ENCODE peak calls at places on chromosome 9, in nine cellular contexts. Q is ovary, S is K562, C is SK-N-SH, P is A549, H is tibial nerve, G is transverse colon, T is HepG2, U is stomach. A is an unnamed sample. For H3K4me1, the result is how much of the 10 kb centered on the place peaks cover.

GRCh38 chr9:96006961-96007360 is 131.5 kb downstream of the ERCC6L2 start:
- DNase-seq in Q (no peak), S (no peak), C (no peak), P (no peak), H (no peak), G (no peak), T (no peak), U (no peak), A (no peak)

GRCh38 chr9:113446323-113446740 is 17.2 kb upstream of the RGS3 start:
- DNase-seq in Q (no peak), S (peak), C (peak), P (peak), H (no peak), G (no peak), T (peak), U (no peak), A (no peak)

GRCh38 chr9:70677336-70677735 is 262.9 kb upstream of the KLF9 start:
- DNase-seq in Q (no peak), S (no peak), C (no peak), P (no peak), H (no peak), G (no peak), T (no peak), U (no peak), A (no peak)

GRCh38 chr9:34507556-34507955 is 15.2 kb downstream of the ENHO start:
- DNase-seq in Q (no peak), S (no peak), C (no peak), P (no peak), H (no peak), G (no peak), T (no peak), U (no peak), A (peak)

GRCh38 chr9:107833295-107833694 is 343.7 kb upstream of the KLF4 start:
- DNase-seq in Q (no peak), S (no peak), C (no peak), P (no peak), H (no peak), G (no peak), T (no peak), U (no peak), A (no peak)

GRCh38 chr9:9912459-9912858 is 700.3 kb downstream of the PTPRD start:
- DNase-seq in Q (no peak), S (no peak), C (peak), P (no peak), H (no peak), G (no peak), T (no peak), U (no peak), A (no peak)

GRCh38 chr9:34522091-34522887 is 501 bp downstream of the ENHO start:
- DNase-seq in Q (peak), S (no peak), C (peak), P (no peak), H (no peak), G (no peak), T (no peak), U (no peak), A (peak)

GRCh38 chr9:68640421-68641089 is 64.5 kb upstream of the PIP5K1B start:
- DNase-seq in Q (no peak), S (no peak), C (no peak), P (no peak), H (no peak), G (no peak), T (no peak), U (no peak), A (no peak)

GRCh38 chr9:30673132-30673531 is 1711.3 kb upstream of the ACO1 start:
- DNase-seq in Q (no peak), S (no peak), C (no peak), P (no peak), H (no peak), G (no peak), T (no peak), U (no peak), A (no peak)

GRCh38 chr9:114621975-114622609 is 11.0 kb downstream of the TMEM268 start:
- DNase-seq in Q (peak), S (no peak), C (no peak), P (peak), H (no peak), G (no peak), T (no peak), U (no peak), A (no peak)

GRCh38 chr9:6645153-6646027 is at the start of gene GLDC:
- DNase-seq in Q (no peak), S (no peak), C (peak), P (peak), H (peak), G (peak), T (peak), U (peak), A (no peak)

GRCh38 chr9:84277646-84278045 is 62.9 kb downstream of the SLC28A3 start:
- DNase-seq in Q (no peak), S (no peak), C (no peak), P (no peak), H (no peak), G (no peak), T (no peak), U (no peak), A (no peak)

GRCh38 chr9:100282388-100282719 is 70.4 kb downstream of the TEX10 start:
- DNase-seq in Q (no peak), S (peak), C (no peak), P (no peak), H (no peak), G (no peak), T (no peak), U (no peak), A (no peak)

GRCh38 chr9:36488322-36488838 is 84.3 kb upstream of the MELK start:
- DNase-seq in Q (peak), S (peak), C (no peak), P (no peak), H (no peak), G (no peak), T (no peak), U (no peak), A (no peak)

DNA sequence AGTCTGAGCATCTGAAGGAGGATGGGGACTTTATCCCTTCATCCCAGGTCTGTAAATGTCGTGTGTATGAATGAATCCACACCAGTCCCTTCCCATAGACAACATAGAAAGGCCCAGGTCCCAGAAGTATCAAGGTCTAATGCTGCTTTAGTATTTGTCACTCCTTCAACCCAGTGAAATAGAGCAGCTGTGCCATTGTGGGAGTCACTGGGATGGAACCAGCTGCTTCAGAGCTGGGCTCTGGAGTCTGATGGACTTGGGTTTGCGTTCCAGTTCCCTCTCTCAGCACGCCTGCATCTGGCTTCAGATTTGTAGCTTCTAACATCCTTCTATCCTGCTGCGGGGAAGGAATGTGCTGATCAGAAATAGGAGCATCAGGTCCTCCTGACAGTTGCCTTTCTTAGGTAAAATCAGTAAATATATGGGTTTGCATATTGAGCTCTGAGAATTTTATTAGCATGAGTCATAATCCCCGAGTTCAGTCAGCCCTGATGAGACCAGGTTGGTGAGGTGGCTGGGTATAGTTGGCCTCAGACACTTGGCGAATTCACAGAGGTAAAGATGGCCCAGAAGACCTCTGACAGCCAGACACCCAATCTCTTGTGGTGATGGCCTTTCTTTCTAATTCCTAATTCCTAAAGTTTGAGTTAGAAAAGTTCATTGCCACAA is 10.1 kb downstream of the ACO1 start:
- DNase-seq in Q (no peak), S (no peak), C (no peak), P (no peak), H (no peak), G (no peak), T (no peak), U (no peak), A (no peak)
- TF ChIP-seq EP300 in Q (no peak), S (no peak), C (no peak), P (no peak), H (no peak), G (no peak), T (no peak), U (no peak), A (no peak)

DNA sequence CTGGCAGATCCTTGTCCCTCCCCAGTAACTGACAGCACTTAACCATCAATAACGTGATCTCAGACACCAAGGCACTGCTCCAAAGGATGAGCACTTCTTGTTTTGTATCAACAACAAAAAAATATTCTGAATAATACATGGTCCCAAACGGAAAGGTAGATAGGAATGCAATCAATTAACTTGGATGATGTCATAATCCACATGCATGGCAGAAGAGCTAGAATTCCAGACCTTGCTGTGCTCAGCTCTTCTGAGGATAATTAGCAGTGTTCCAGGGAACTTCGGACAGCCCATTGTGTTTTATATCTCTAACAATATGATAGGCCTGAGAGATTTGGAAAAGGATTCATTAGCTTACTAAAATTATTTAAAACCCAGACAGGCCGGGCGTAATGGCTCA is 288.4 kb upstream of the PCSK5 start:
- DNase-seq in Q (no peak), S (no peak), C (no peak), P (no peak), H (no peak), G (no peak), T (no peak), U (no peak), A (no peak)
- H3K27ac ChIP-seq in Q (no peak), S (no peak), C (no peak), P (no peak), H (no peak), G (no peak), T (no peak), U (no peak), A (no peak)

GRCh38 chr9:123954921-123955320 is 25.0 kb upstream of the DENND1A start:
- DNase-seq in Q (no peak), S (no peak), C (no peak), P (no peak), H (peak), G (no peak), T (no peak), U (no peak), A (no peak)
- H3K4me1 ChIP-seq in Q (under half), S (under half), C (under half), P (under half), H (under half), G (under half), T (under half), U (under half), A (under half)

GRCh38 chr9:37961346-37961745 is 57.4 kb upstream of the SLC25A51 start:
- DNase-seq in Q (no peak), S (no peak), C (no peak), P (no peak), H (no peak), G (no peak), T (no peak), U (no peak), A (no peak)

GRCh38 chr9:37966443-37967271 is 62.7 kb upstream of the SLC25A51 start:
- DNase-seq in Q (no peak), S (no peak), C (no peak), P (no peak), H (no peak), G (peak), T (peak), U (peak), A (no peak)

GRCh38 chr9:37965116-37965515 is 61.2 kb upstream of the SLC25A51 start:
- DNase-seq in Q (no peak), S (no peak), C (no peak), P (no peak), H (no peak), G (no peak), T (no peak), U (no peak), A (no peak)

GRCh38 chr9:37964740-37965081 is 60.8 kb upstream of the SLC25A51 start:
- DNase-seq in Q (no peak), S (no peak), C (no peak), P (no peak), H (no peak), G (no peak), T (no peak), U (no peak), A (no peak)

DNA sequence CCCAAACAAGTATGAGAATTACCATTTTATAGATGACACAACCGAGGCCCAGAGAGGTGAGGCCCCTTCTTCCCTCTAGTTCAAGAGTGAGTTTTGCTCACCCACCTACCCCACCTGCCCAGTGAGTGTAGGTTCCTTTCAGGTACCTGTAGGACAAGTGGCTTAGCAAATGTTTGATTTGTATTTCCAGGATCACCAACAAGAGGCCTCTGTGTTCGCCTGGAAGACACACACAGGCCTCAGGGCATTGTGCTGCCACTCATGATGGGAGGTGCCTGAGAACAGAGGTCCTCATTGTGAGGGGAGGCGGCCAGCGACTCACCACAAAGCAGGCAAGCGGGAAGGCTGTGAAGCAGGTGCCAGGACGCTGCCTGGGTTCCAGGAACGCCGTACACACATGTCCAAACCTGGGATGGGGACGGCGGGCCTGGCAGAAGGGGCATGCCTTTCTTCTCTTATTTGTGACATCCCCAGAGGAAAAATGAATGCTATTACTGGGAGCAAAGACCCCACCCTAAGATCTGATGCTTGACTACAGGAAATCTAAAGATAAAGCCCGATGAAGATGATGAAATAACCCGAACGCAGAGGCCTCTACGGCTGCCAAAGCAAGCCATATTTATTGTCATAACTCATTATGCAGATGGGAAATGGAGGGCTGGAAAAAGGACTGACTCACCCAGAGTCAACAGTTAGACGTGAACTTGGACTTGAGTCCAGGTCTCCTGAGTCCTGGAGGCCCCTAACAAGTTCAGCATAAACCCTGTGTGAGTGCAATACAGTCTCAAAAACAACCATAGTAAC is 60.2 kb upstream of the SLC25A51 start:
- DNase-seq in Q (no peak), S (no peak), C (no peak), P (peak), H (peak), G (peak), T (peak), U (peak), A (no peak)
- TF ChIP-seq EP300 in Q (no peak), S (no peak), C (no peak), P (peak), H (no peak), G (no peak), T (peak), U (no peak), A (no peak)

DNA sequence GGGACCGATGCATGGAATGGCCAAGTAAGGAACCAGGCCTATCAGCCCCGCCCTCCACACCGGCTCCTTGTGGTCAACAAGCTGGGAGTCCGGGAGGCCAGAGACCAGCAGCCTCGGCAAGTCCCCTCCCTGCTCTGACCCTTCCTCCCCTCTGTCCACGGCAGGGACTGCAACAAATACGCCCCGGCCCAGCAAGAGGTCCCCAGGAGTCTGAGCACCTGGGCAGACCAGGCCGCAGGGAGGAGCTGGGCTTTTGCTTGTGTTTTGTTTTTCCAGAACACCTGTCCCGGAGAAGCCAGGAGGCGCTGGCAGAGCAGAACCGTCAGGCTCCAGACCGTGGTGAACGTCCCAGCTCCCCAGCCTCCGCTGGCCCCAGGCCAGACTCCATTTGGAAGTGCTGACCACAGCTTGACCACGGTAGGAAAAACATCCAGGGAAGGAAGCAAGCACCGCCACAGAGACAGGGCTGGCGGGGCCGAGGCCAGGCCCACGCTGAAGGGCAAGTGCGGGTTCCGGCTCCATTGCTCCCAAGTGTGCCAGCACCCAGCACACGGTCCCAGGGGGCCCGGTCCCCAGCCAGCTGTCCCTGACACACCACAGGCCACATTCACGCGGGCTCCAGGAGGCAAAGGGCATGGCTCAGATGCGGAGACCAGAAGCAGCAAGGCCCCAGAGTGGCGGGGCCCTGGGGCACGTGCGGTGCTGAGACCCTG is 56.6 kb downstream of the VAV2 start:
- DNase-seq in Q (peak), S (no peak), C (peak), P (no peak), H (peak), G (peak), T (no peak), U (peak), A (peak)
- H3K27ac ChIP-seq in Q (no peak), S (no peak), C (peak), P (peak), H (peak), G (peak), T (peak), U (peak), A (peak)

A was measured in sigmoid colon.